ENCODE peak calls at places on chromosomes 2 and 18, in four cellular contexts. Y is adrenal gland, W is HCT116, S is suprapubic skin. N is an unnamed sample.

GRCh38 chr18:13236411-13236810 is 17.9 kb downstream of the LDLRAD4 start:
- DNase-seq in Y (no peak), W (no peak), S (peak; percentile 48), N (no peak)

GRCh38 chr18:61732854-61733253 is 160.0 kb downstream of the RNF152 start:
- DNase-seq in Y (peak; percentile 64), W (no peak), S (no peak), N (no peak)

GRCh38 chr2:191959209-191959608 is 112.3 kb upstream of the CAVIN2 start:
- DNase-seq in Y (no peak), W (no peak), S (no peak), N (no peak)

GRCh38 chr2:60215295-60215990 is 338.0 kb downstream of the BCL11A start:
- DNase-seq in Y (no peak), W (no peak), S (no peak), N (peak; percentile 62)

GRCh38 chr18:25284861-25285574 is 66.9 kb downstream of the ZNF521 start:
- DNase-seq in Y (no peak), W (no peak), S (no peak), N (no peak)

GRCh38 chr2:4745596-4745995 is 946.6 kb upstream of the SOX11 start:
- DNase-seq in Y (no peak), W (no peak), S (no peak), N (no peak)

GRCh38 chr2:83186050-83186790 is 1272.9 kb downstream of the SUCLG1 start:
- DNase-seq in Y (no peak), W (no peak), S (no peak), N (no peak)

GRCh38 chr2:140273958-140274357 is 1493.8 kb upstream of the NXPH2 start:
- DNase-seq in Y (no peak), W (no peak), S (no peak), N (no peak)

GRCh38 chr2:2571301-2572198 is 240.5 kb upstream of the MYT1L start:
- DNase-seq in Y (no peak), W (no peak), S (no peak), N (no peak)

DNA sequence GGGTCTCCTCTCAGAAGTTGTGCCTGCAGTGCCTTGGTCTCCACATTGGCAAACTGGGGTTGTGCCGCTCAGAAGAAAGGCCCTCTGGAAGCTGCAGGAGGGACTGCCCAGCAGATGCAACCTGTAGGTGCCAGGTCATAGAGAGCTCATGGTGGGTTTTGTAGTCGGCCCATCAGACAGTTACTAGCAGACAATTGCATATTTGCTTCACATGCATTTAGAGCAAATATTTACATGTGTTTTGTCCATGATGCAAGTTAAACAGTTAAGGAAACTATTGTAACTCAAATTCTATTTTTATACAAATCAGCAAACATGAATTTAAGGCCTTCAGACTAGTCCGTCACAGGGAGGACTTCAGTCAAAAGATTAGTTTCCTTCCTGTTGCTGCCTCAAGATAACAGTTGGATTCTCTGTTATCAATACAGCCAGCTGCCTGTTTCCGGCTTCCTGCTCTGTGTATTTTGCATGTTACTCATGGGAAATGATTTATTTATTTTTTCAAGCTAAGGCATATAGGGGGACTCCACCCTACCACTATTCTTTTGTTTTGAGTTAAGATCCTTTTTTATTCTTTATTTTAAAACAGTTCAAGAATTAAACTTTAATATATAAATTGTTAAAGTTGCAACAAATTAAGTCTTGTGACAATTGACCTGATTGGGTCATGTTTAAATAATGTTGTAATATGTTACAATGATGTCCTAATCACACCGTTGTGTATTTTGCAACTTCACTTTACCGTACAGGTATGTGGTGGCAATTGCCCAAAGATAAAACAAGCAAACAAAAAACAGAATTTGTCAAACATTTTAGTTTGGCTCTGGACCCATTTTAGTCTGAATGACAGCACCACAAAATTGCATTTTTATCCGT is 133.5 kb downstream of the SPTBN1 start:
- DNase-seq in Y (no peak), W (no peak), S (no peak), N (peak; percentile 55)
- TF ChIP-seq POLR2A in Y (no peak), W (no peak), S (no peak), N (no peak)

DNA sequence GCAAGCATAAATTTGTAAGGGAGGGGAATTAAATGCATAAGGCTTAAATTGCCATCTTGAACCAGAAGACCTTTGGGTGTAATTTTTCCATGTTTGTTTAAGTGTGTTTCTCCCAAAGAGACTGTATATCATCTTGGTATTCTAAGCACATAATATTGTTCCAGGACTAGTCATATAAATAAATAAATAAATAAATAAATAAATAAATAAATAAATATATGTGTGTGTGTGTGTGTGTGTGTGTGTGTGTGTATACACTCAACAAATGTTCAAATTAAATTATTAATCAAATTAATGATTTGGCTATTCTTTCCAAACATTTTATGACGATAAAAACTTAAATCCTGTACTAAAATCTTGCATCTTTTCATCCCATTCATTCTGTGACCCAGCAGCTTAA is 867.8 kb upstream of the KLHL29 start:
- DNase-seq in Y (no peak), W (no peak), S (no peak), N (no peak)
- H3K9me3 ChIP-seq in Y (no peaks in the 10 kb centered on the region), W (peaks cover 7% of the 10 kb centered on the region), S (no peaks in the 10 kb centered on the region), N (no peaks in the 10 kb centered on the region)

DNA sequence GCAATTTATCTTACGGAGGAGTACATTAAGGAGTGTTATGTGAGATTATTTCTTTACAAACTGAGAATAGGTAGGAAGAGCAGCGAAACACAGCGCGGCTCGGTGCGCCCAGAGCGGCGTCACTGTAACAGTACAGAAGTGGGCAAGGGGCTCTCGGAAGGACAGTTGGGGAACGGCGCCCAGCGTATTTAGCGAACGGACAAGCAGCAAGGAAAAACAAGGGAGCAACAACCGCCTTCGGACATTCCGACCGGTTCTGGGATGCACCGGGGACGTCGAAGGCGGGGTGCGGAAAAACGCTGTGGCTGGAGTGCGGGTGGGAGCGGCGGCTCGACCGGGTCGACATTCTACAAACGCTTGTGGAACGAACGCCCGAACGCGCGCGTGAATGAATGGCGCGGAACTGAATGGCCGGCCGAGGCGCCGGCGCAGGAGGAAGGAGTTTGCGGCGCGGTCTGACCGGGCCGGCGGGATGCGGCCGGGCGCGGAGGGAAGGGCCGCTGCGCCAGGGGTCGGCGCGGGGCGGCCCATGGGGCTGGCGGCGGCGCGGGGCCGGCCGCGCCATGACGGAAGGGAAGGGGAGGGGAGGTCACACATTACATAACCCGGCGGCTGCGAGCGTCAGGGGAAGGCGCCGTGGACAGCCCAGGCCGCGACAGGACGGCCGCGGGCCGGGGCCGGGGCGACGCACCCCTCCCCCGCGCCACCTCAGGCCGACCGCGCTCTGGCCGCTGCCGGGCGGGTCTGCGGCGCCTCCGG is 639 bp downstream of the REV1 start:
- DNase-seq in Y (peak; percentile 75), W (no peak), S (peak; percentile 77), N (peak; percentile 67)
- TF ChIP-seq POLR2A in Y (peak; percentile 72), W (no peak), S (no peak), N (peak; percentile 28)

DNA sequence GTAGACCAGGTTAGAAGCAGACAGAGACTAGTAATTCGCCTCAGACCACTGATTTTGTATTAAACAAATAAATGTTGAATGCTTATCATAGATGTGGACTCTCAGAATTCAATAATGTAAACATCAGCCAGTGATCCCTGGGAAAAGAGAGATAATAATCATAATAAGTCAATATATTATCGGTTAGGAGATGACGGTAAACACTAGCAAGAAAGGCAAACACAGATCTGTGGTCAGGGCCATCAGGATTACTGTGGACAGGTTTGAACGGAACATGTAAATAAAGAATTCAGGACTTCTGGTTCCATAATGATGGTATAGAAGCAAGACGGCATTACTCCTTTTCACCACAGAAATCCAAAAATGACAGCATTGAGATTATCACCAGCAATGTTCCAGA is 861.6 kb downstream of the CBLN2 start:
- DNase-seq in Y (no peak), W (no peak), S (no peak), N (no peak)
- H3K9me3 ChIP-seq in Y (no peaks in the 10 kb centered on the region), W (peaks cover 3% of the 10 kb centered on the region), S (no peaks in the 10 kb centered on the region), N (no peaks in the 10 kb centered on the region)

GRCh38 chr18:76821875-76822509 is 365 bp upstream of the ZNF236 start:
- DNase-seq in Y (peak; percentile 52), W (no peak), S (peak; percentile 75), N (peak; percentile 60)
- TF ChIP-seq POLR2A in Y (no peak), W (peak; percentile 37), S (no peak), N (peak; percentile 69)

GRCh38 chr2:206379321-206379720 is 64.0 kb upstream of the ADAM23 start:
- DNase-seq in Y (no peak), W (no peak), S (no peak), N (no peak)
- H3K9me3 ChIP-seq in Y (no peaks in the 10 kb centered on the region), W (no peaks in the 10 kb centered on the region), S (peaks cover 16% of the 10 kb centered on the region), N (no peaks in the 10 kb centered on the region)

DNA sequence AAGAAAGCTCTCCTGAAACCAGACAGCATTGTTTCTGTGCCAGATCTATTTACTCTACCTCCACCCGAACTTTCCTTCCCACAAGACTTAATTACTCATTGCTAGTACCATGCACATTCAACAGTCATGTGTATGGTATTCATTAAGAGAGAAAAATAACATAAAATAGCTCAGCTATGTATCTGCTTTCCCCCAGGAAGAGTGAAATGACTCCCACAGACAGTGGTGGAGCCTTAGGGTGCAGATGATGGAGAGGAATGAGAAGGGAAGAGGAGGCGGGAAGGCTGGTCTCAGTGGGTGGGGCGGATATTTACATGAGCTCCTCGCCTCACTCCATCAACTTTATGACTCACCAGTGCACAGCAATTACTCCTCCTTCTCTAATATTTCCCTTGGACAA is 724.5 kb downstream of the EPHA4 start:
- DNase-seq in Y (no peak), W (no peak), S (no peak), N (no peak)
- TF ChIP-seq POLR2A in Y (no peak), W (no peak), S (no peak), N (no peak)

GRCh38 chr2:89848114-89848513 is 1156.6 kb downstream of the RPIA start:
- DNase-seq in Y (no peak), W (no peak), S (no peak), N (no peak)

GRCh38 chr2:89842180-89842908 is 1150.9 kb downstream of the RPIA start:
- DNase-seq in Y (no peak), W (no peak), S (no peak), N (no peak)

GRCh38 chr2:89841476-89841840 is 1150.0 kb downstream of the RPIA start:
- DNase-seq in Y (no peak), W (no peak), S (no peak), N (no peak)

GRCh38 chr2:89845532-89845931 is 1154.1 kb downstream of the RPIA start:
- DNase-seq in Y (no peak), W (no peak), S (no peak), N (no peak)

DNA sequence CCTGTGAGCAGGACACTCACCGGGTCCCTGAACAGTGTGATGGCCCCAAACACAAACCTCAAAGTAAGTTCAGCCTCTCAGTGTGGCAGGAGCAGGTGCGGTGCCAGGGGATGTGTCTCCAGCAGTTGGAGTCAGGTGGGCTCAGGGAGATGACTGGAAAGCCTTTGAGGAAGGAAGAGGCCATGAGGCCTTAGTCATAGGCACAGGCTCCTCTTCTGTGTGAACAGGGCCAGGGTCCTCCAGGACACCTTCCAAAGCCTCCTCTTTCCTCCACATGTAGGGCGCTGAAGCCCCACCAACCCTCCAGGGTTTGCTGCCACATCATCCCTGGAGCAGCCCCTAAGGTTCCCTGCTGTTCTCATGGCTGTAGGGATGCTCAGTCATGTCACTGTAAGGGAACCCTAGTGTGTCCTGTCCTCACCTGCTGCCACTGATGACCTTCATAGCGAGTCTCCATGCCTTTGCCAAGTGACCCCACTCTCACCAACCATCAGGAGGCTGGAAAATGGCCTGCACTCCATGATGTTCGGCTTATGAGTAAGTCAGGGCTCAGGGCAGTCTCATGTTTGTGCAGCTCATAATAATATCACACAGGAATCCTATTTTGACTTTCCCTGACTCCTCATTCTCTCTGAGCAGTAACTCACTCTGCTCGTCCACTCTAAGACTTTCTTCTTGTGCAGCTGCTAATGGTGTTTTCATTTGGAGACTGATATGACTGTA is 1152.9 kb downstream of the RPIA start:
- DNase-seq in Y (no peak), W (no peak), S (no peak), N (no peak)
- H3K9me3 ChIP-seq in Y (no peaks in the 10 kb centered on the region), W (no peaks in the 10 kb centered on the region), S (peaks cover 5% of the 10 kb centered on the region), N (no peaks in the 10 kb centered on the region)

GRCh38 chr18:46104128-46104911 is at the start of gene HAUS1:
- DNase-seq in Y (peak; percentile 89), W (peak; percentile 75), S (peak; percentile 95), N (peak; percentile 95)
- TF ChIP-seq POLR2A in Y (peak; percentile 65), W (peak; percentile 66), S (no peak), N (peak; percentile 77)

GRCh38 chr2:100460904-100461303 is 9.4 kb upstream of the NMS start:
- DNase-seq in Y (no peak), W (no peak), S (no peak), N (no peak)
- H3K9me3 ChIP-seq in Y (no peaks in the 10 kb centered on the region), W (peaks cover 6% of the 10 kb centered on the region), S (peaks cover 15% of the 10 kb centered on the region), N (no peaks in the 10 kb centered on the region)

N was measured in transverse colon.